ENCODE peak calls at places on chromosomes 12 and 14, in ten cellular contexts. A, L, F, M, O, N, Y, R, U and W are unnamed samples.

GRCh38 chr14:99688629-99689028 is 4.5 kb downstream of the CYP46A1 start:
- DNase-seq in Y (no peak), O (no peak), N (no peak), L (no peak), F (no peak), U (no peak), M (peak), R (no peak), A (no peak), W (no peak)

GRCh38 chr12:52156310-52156709 is 35.5 kb downstream of the KRT80 start:
- DNase-seq in F (no peak), O (no peak), L (peak), R (no peak), M (no peak), N (no peak), U (peak), A (peak), Y (no peak), W (no peak)

GRCh38 chr12:58566599-58566998 is 353.7 kb downstream of the LRIG3 start:
- DNase-seq in U (peak), M (no peak), O (no peak), R (no peak), A (peak), F (no peak), Y (no peak), L (no peak), N (no peak), W (no peak)

GRCh38 chr14:92942136-92942535 is 19.2 kb downstream of the CHGA start:
- DNase-seq in Y (no peak), M (no peak), O (no peak), N (no peak), F (no peak), R (no peak), U (no peak), L (no peak), A (no peak), W (no peak)

GRCh38 chr12:117060236-117060926 is 38.8 kb downstream of the TESC start:
- DNase-seq in F (no peak), Y (no peak), L (no peak), U (no peak), A (peak), M (no peak), N (no peak), R (no peak), O (peak), W (no peak)

GRCh38 chr12:108798551-108799221 is 58.7 kb downstream of the SSH1 start:
- DNase-seq in F (no peak), A (no peak), M (peak), L (peak), U (peak), N (no peak), Y (no peak), O (no peak), R (no peak), W (no peak)

GRCh38 chr12:123115409-123116111 is 35.3 kb downstream of the PITPNM2 start:
- DNase-seq in A (peak), M (peak), L (no peak), U (peak), O (no peak), R (peak), N (no peak), F (no peak), Y (no peak), W (no peak)

GRCh38 chr14:64965356-64966000 is 6.7 kb downstream of the RAB15 start:
- DNase-seq in U (no peak), N (no peak), L (no peak), Y (no peak), F (no peak), O (no peak), R (no peak), A (no peak), M (no peak), W (no peak)

GRCh38 chr14:21526672-21527319 is 650 bp upstream of the SALL2 start:
- DNase-seq in N (no peak), Y (no peak), U (no peak), F (no peak), A (no peak), O (peak), M (no peak), R (no peak), L (no peak), W (no peak)

GRCh38 chr12:132178801-132179401 is 34.6 kb downstream of the NOC4L start:
- DNase-seq in R (no peak), A (peak), U (no peak), N (no peak), F (no peak), O (no peak), Y (no peak), L (peak), M (no peak), W (no peak)

GRCh38 chr14:24398943-24399801 is at the start of gene NYNRIN:
- DNase-seq in A (no peak), Y (peak), M (peak), N (peak), L (no peak), U (peak), F (no peak), R (no peak), O (peak), W (no peak)

GRCh38 chr12:66405395-66405794 is 103.1 kb downstream of the HELB start:
- DNase-seq in A (peak), O (no peak), U (peak), F (no peak), L (peak), Y (no peak), R (no peak), N (no peak), M (no peak), W (no peak)

GRCh38 chr12:114166360-114166759 is 200.2 kb upstream of the RBM19 start:
- DNase-seq in N (peak), R (no peak), O (peak), A (peak), M (no peak), Y (no peak), U (peak), F (no peak), L (no peak), W (no peak)

GRCh38 chr14:83485591-83485990 is 1951.9 kb upstream of the SEL1L start:
- DNase-seq in F (no peak), R (no peak), Y (no peak), N (no peak), U (peak), M (no peak), O (no peak), A (no peak), L (peak), W (no peak)

GRCh38 chr14:95303107-95303506 is 16.6 kb downstream of the CLMN start:
- DNase-seq in M (no peak), L (no peak), F (no peak), O (no peak), U (no peak), A (no peak), R (no peak), Y (no peak), N (no peak), W (no peak)

GRCh38 chr14:65945333-65945732 is 532.8 kb downstream of the FUT8 start:
- DNase-seq in Y (no peak), O (no peak), R (no peak), N (no peak), A (no peak), F (no peak), M (no peak), L (no peak), U (no peak), W (no peak)

GRCh38 chr12:89770391-89770790 is 61.8 kb upstream of the ATP2B1 start:
- DNase-seq in U (no peak), M (no peak), L (no peak), R (no peak), A (peak), N (no peak), O (no peak), Y (no peak), F (no peak), W (no peak)

GRCh38 chr14:56075301-56075700 is 42.9 kb upstream of the PELI2 start:
- DNase-seq in A (no peak), M (no peak), Y (no peak), L (no peak), N (no peak), U (no peak), R (no peak), O (no peak), F (no peak), W (no peak)

GRCh38 chr12:103687262-103687661 is 100.2 kb downstream of the STAB2 start:
- DNase-seq in F (no peak), Y (no peak), O (no peak), L (no peak), A (no peak), M (no peak), U (no peak), N (no peak), R (no peak), W (no peak)

GRCh38 chr12:53602176-53602942 is 23.8 kb downstream of the ATF7 start:
- DNase-seq in O (no peak), R (no peak), F (no peak), A (no peak), L (no peak), M (no peak), Y (no peak), N (no peak), U (no peak), W (no peak)

GRCh38 chr14:98909251-98909944 is 362.6 kb downstream of the BCL11B start:
- DNase-seq in U (peak), N (no peak), F (no peak), M (no peak), R (no peak), L (peak), Y (no peak), O (no peak), A (peak), W (no peak)

GRCh38 chr14:53979747-53980642 is 23.4 kb upstream of the BMP4 start:
- DNase-seq in Y (no peak), U (peak), L (no peak), R (no peak), N (peak), M (peak), O (peak), A (no peak), F (no peak), W (no peak)

GRCh38 chr14:74763803-74764531 is 851 bp downstream of the YLPM1 start:
- DNase-seq in R (peak), U (peak), M (peak), N (no peak), F (no peak), A (peak), Y (no peak), L (peak), O (peak), W (peak)

GRCh38 chr12:43758247-43758727 is 303 bp downstream of the PUS7L start:
- DNase-seq in R (no peak), O (no peak), N (peak), A (peak), Y (no peak), U (peak), F (no peak), L (peak), M (peak), W (peak)

GRCh38 chr12:117685115-117685926 is 283.5 kb downstream of the KSR2 start:
- DNase-seq in O (peak), A (peak), F (no peak), Y (no peak), L (no peak), U (peak), M (peak), N (peak), R (no peak), W (no peak)

GRCh38 chr14:55752580-55753365 is 172.8 kb downstream of the KTN1 start:
- DNase-seq in M (no peak), F (no peak), N (no peak), L (peak), O (peak), U (peak), Y (peak), A (peak), R (no peak), W (no peak)

GRCh38 chr12:71005166-71005565 is 84.6 kb upstream of the PTPRR start:
- DNase-seq in N (no peak), R (no peak), L (no peak), Y (no peak), A (no peak), U (no peak), M (no peak), F (no peak), O (no peak), W (no peak)

GRCh38 chr12:39464976-39465375 is 22.1 kb upstream of the KIF21A start:
- DNase-seq in F (no peak), N (no peak), R (no peak), Y (no peak), M (no peak), O (no peak), L (peak), A (no peak), U (no peak), W (no peak)

GRCh38 chr12:101839324-101840283 is 8.8 kb upstream of the GNPTAB start:
- DNase-seq in U (peak), Y (no peak), R (peak), L (peak), F (no peak), N (peak), O (peak), A (peak), M (peak), W (peak)

GRCh38 chr12:1773937-1774655 is 46.3 kb upstream of the LRTM2 start:
- DNase-seq in M (no peak), U (peak), O (no peak), N (no peak), L (no peak), Y (no peak), A (no peak), F (no peak), R (no peak), W (no peak)

GRCh38 chr12:27969901-27970390 is 2.6 kb downstream of the PTHLH start:
- DNase-seq in R (peak), F (no peak), U (peak), L (peak), M (peak), N (peak), O (peak), A (peak), Y (peak), W (no peak)

GRCh38 chr12:31002999-31003398 is 70.7 kb upstream of the DDX11 start:
- DNase-seq in Y (peak), M (peak), U (peak), O (no peak), A (no peak), N (no peak), R (no peak), F (no peak), L (no peak), W (no peak)

GRCh38 chr12:49983892-49984291 is 11.1 kb downstream of the AQP6 start:
- DNase-seq in R (no peak), L (peak), N (no peak), M (no peak), A (peak), Y (no peak), O (no peak), U (peak), F (no peak), W (no peak)

GRCh38 chr14:91897121-91897701 is 29.9 kb upstream of the TC2N start:
- DNase-seq in F (no peak), U (peak), A (peak), Y (peak), O (no peak), M (peak), R (no peak), L (peak), N (no peak), W (no peak)

GRCh38 chr14:93747102-93747501 is 41.2 kb downstream of the PRIMA1 start:
- DNase-seq in A (no peak), F (no peak), M (no peak), R (no peak), U (no peak), N (no peak), Y (no peak), O (no peak), L (no peak), W (no peak)

GRCh38 chr12:89390802-89391673 is 38.7 kb upstream of the DUSP6 start:
- DNase-seq in U (peak), M (no peak), Y (no peak), A (peak), F (no peak), O (no peak), R (no peak), N (no peak), L (peak), W (no peak)

GRCh38 chr14:85528080-85528881 is 1.7 kb upstream of the FLRT2 start:
- DNase-seq in U (peak), Y (no peak), N (peak), O (peak), F (no peak), R (no peak), M (peak), A (peak), L (peak), W (no peak)
- TF ChIP-seq CTCF in U (peak), Y (peak), N (peak), O (peak), F (peak), R (no peak), M (peak), A (peak), L (peak), W (no peak)

DNA sequence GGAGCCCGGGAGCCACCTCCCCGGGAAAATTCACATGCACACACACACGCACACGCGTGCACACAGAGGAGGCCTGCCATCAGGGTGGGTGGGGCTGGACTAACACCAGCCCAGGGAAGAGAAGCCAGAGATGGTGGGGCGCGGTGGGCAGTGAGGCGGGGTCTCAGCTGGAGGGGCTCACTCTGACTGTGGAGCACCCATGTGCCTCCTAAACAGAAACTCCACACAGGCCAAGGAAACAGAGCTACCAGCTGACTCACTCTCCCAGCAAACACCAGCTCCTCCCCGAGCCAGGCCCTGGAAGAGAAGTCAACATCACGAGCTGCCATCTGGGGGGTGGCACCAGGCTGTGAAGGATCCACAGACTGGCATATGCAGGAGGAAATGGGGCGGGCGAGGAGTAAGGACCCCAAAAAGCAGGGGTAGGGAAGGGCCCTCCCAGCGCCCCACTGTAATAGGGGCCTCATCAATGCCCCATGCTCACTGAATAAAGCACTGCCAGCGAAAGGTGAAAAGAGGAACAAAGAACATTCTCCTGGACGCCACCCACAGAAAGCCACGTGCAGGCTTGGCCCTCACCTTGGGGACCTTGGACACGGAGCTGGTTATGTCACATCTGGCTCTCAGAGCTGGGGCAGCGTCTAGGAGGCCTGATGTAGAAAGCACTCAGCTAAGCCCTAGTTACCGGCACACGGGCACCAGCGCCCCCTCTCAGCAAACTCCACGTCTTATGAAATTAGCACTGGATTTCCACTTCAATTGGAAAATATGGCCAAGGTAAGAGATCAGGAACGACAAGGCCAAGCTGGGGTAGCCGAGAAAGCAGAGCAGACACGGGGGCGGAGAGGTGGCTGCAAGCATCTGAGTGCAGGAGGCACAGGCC is 8.4 kb upstream of the INF2 start:
- DNase-seq in F (no peak), N (no peak), Y (peak), L (peak), A (peak), O (no peak), M (peak), R (peak), U (peak), W (no peak)
- TF ChIP-seq CTCF in F (no peak), N (no peak), Y (no peak), L (peak), A (peak), O (peak), M (no peak), R (peak), U (no peak), W (no peak)

GRCh38 chr14:69877492-69877891 is 1.7 kb upstream of the SMOC1 start:
- DNase-seq in F (no peak), A (no peak), M (no peak), U (peak), Y (no peak), O (no peak), R (peak), N (no peak), L (peak), W (no peak)
- TF ChIP-seq CTCF in F (no peak), A (peak), M (no peak), U (peak), Y (no peak), O (peak), R (peak), N (peak), L (peak), W (no peak)

GRCh38 chr14:33432407-33433023 is 493.8 kb downstream of the NPAS3 start:
- DNase-seq in U (peak), A (peak), N (no peak), M (no peak), O (no peak), Y (no peak), R (no peak), F (no peak), L (peak), W (no peak)
- TF ChIP-seq CTCF in U (peak), A (peak), N (peak), M (peak), O (peak), Y (peak), R (peak), F (peak), L (peak), W (no peak)